ENCODE peak calls at places on chromosomes 5 and 9, in five cellular contexts. X is posterior cingulate gyrus; L is uterus; T is stimulated activated CD8-positive, alpha-beta memory T cell treated with anti-CD3 and anti-CD28 coated beads, Interleukin-12 subunit alpha, Interleukin-12 subunit beta, amount 100 ng/mL, for 4 hours; M is adrenal gland. W is an unnamed sample.

GRCh38 chr5:152619756-152620155 is 214.7 kb upstream of the NMUR2 start:
- DNase-seq in X (no peak), L (no peak), T (no peak), M (no peak), W (no peak)

GRCh38 chr5:155952486-155953105 is 374.4 kb upstream of the SGCD start:
- DNase-seq in X (no peak), L (no peak), T (no peak), M (no peak), W (no peak)

GRCh38 chr9:114551750-114552685 is 35.6 kb upstream of the ATP6V1G1 start:
- DNase-seq in X (no peak), L (peak; percentile 88), T (no peak), M (peak; percentile 89), W (no peak)

GRCh38 chr5:149358294-149358651 is 427 bp downstream of the PCYOX1L start:
- DNase-seq in X (peak; percentile 85), L (peak; percentile 55), T (peak; percentile 11), M (peak; percentile 63), W (peak; percentile 62)

GRCh38 chr9:116087751-116088194 is 65.8 kb upstream of the PAPPA start:
- DNase-seq in X (no peak), L (no peak), T (no peak), M (no peak), W (no peak)

GRCh38 chr5:36875789-36876388 is 680 bp upstream of the NIPBL start:
- DNase-seq in X (peak; percentile 94), L (peak; percentile 70), T (peak; percentile 62), M (peak; percentile 83), W (peak; percentile 72)

GRCh38 chr9:129225815-129226214 is 47.8 kb upstream of the IER5L start:
- DNase-seq in X (peak; percentile 88), L (peak; percentile 81), T (no peak), M (peak; percentile 56), W (no peak)

GRCh38 chr5:120910610-120911009 is 446.5 kb downstream of the PRR16 start:
- DNase-seq in X (no peak), L (no peak), T (no peak), M (no peak), W (no peak)

GRCh38 chr9:106753155-106753671 is 109.8 kb upstream of the ZNF462 start:
- DNase-seq in X (no peak), L (no peak), T (no peak), M (no peak), W (no peak)

GRCh38 chr5:161547573-161548471 is 1.3 kb upstream of the GABRB2 start:
- DNase-seq in X (peak; percentile 86), L (no peak), T (no peak), M (peak; percentile 37), W (peak; percentile 66)

GRCh38 chr5:21391506-21391905 is 1403.5 kb upstream of the CDH18 start:
- DNase-seq in X (no peak), L (no peak), T (no peak), M (no peak), W (no peak)

GRCh38 chr5:132687995-132688394 is 14.2 kb downstream of the IL4 start:
- DNase-seq in X (no peak), L (no peak), T (no peak), M (no peak), W (no peak)

GRCh38 chr9:136083558-136084190 is 11.4 kb downstream of the NACC2 start:
- DNase-seq in X (peak; percentile 73), L (no peak), T (no peak), M (no peak), W (no peak)

GRCh38 chr9:125376261-125377226 is 114.9 kb downstream of the GAPVD1 start:
- DNase-seq in X (no peak), L (no peak), T (no peak), M (no peak), W (no peak)

GRCh38 chr9:20040991-20041606 is 252.3 kb upstream of the SLC24A2 start:
- DNase-seq in X (no peak), L (no peak), T (no peak), M (no peak), W (peak; percentile 76)

GRCh38 chr5:39624890-39625289 is 200.1 kb upstream of the DAB2 start:
- DNase-seq in X (no peak), L (no peak), T (no peak), M (no peak), W (no peak)

GRCh38 chr5:131563434-131564228 is 71.4 kb downstream of the RAPGEF6 start:
- DNase-seq in X (no peak), L (no peak), T (no peak), M (no peak), W (no peak)

GRCh38 chr5:68533571-68534051 is 318.1 kb downstream of the PIK3R1 start:
- DNase-seq in X (no peak), L (no peak), T (no peak), M (no peak), W (no peak)

GRCh38 chr9:4423207-4423610 is 67.1 kb upstream of the SLC1A1 start:
- DNase-seq in X (no peak), L (no peak), T (no peak), M (no peak), W (no peak)

GRCh38 chr9:127714916-127715442 is 484 bp downstream of the PTRH1 start:
- DNase-seq in X (no peak), L (no peak), T (no peak), M (no peak), W (no peak)

GRCh38 chr9:76571288-76572204 is 112.6 kb downstream of the GCNT1 start:
- DNase-seq in X (no peak), L (no peak), T (no peak), M (no peak), W (no peak)

GRCh38 chr5:90529939-90530677 is 724 bp upstream of the LYSMD3 start:
- DNase-seq in X (peak; percentile 87), L (peak; percentile 73), T (no peak), M (peak; percentile 76), W (peak; percentile 51)

GRCh38 chr9:35733109-35733541 is 659 bp downstream of the CREB3 start:
- DNase-seq in X (no peak), L (no peak), T (no peak), M (peak; percentile 55), W (peak; percentile 45)

GRCh38 chr9:34124103-34124502 is 2.4 kb downstream of the DCAF12 start:
- DNase-seq in X (no peak), L (no peak), T (no peak), M (no peak), W (no peak)

GRCh38 chr9:2015581-2016410 is 649 bp downstream of the SMARCA2 start:
- DNase-seq in X (peak; percentile 92), L (peak; percentile 48), T (peak; percentile 28), M (peak; percentile 69), W (peak; percentile 72)

GRCh38 chr5:23977996-23978395 is 470.6 kb downstream of the PRDM9 start:
- DNase-seq in X (no peak), L (no peak), T (no peak), M (peak; percentile 27), W (no peak)

W was measured in head of caudate nucleus.